ENCODE peak calls at places on chromosome 16, in ten cellular contexts. One of them, this sample, is unnamed.

GRCh38 chr16:3810198-3810664 is 70.3 kb downstream of the CREBBP start:
- DNase-seq in GM12864: no peak
- DNase-seq in heart left ventricle: no peak
- DNase-seq in vagina: no peak
- DNase-seq in lower leg skin: no peak
- DNase-seq in kidney: no peak
- DNase-seq in uterus: no peak
- DNase-seq in left lung: no peak
- DNase-seq in tibial nerve: no peak
- DNase-seq in astrocyte of the spinal cord: no peak
- DNase-seq in this sample: no peak

GRCh38 chr16:78258651-78259050 is 159.2 kb downstream of the WWOX start:
- DNase-seq in left lung: no peak
- DNase-seq in heart left ventricle: no peak
- DNase-seq in lower leg skin: no peak
- DNase-seq in kidney: no peak
- DNase-seq in uterus: no peak
- DNase-seq in vagina: no peak
- DNase-seq in tibial nerve: no peak
- DNase-seq in astrocyte of the spinal cord: no peak
- DNase-seq in GM12864: no peak
- DNase-seq in this sample: peak

GRCh38 chr16:17224859-17225258 is 245.9 kb downstream of the XYLT1 start:
- DNase-seq in kidney: peak
- DNase-seq in lower leg skin: peak
- DNase-seq in left lung: no peak
- DNase-seq in tibial nerve: peak
- DNase-seq in heart left ventricle: peak
- DNase-seq in uterus: peak
- DNase-seq in astrocyte of the spinal cord: peak
- DNase-seq in GM12864: peak
- DNase-seq in vagina: no peak
- DNase-seq in this sample: peak

GRCh38 chr16:23557779-23558330 is 328 bp downstream of the UBFD1 start:
- DNase-seq in lower leg skin: peak
- DNase-seq in GM12864: no peak
- DNase-seq in tibial nerve: peak
- DNase-seq in uterus: no peak
- DNase-seq in kidney: no peak
- DNase-seq in vagina: peak
- DNase-seq in left lung: peak
- DNase-seq in astrocyte of the spinal cord: peak
- DNase-seq in heart left ventricle: peak
- DNase-seq in this sample: peak

GRCh38 chr16:3793161-3793576 is 75.8 kb upstream of the TRAP1 start:
- DNase-seq in kidney: no peak
- DNase-seq in lower leg skin: peak
- DNase-seq in left lung: no peak
- DNase-seq in astrocyte of the spinal cord: peak
- DNase-seq in vagina: no peak
- DNase-seq in heart left ventricle: peak
- DNase-seq in GM12864: no peak
- DNase-seq in uterus: peak
- DNase-seq in tibial nerve: peak
- DNase-seq in this sample: no peak

GRCh38 chr16:70746040-70746707 is 54.8 kb downstream of the VAC14 start:
- DNase-seq in lower leg skin: peak
- DNase-seq in left lung: peak
- DNase-seq in GM12864: no peak
- DNase-seq in tibial nerve: peak
- DNase-seq in kidney: peak
- DNase-seq in vagina: no peak
- DNase-seq in astrocyte of the spinal cord: peak
- DNase-seq in heart left ventricle: peak
- DNase-seq in uterus: peak
- DNase-seq in this sample: peak

GRCh38 chr16:57694556-57695377 is at the start of gene DRC7:
- DNase-seq in lower leg skin: peak
- DNase-seq in kidney: no peak
- DNase-seq in tibial nerve: no peak
- DNase-seq in GM12864: no peak
- DNase-seq in uterus: no peak
- DNase-seq in vagina: no peak
- DNase-seq in astrocyte of the spinal cord: peak
- DNase-seq in heart left ventricle: no peak
- DNase-seq in left lung: no peak
- DNase-seq in this sample: peak

GRCh38 chr16:86714166-86714565 is 135.8 kb downstream of the FOXL1 start:
- DNase-seq in kidney: no peak
- DNase-seq in uterus: no peak
- DNase-seq in tibial nerve: no peak
- DNase-seq in heart left ventricle: no peak
- DNase-seq in astrocyte of the spinal cord: no peak
- DNase-seq in vagina: no peak
- DNase-seq in GM12864: no peak
- DNase-seq in lower leg skin: no peak
- DNase-seq in left lung: no peak
- DNase-seq in this sample: no peak

GRCh38 chr16:55759983-55760664 is 72.8 kb downstream of the CES1 start:
- DNase-seq in tibial nerve: peak
- DNase-seq in left lung: no peak
- DNase-seq in uterus: no peak
- DNase-seq in astrocyte of the spinal cord: no peak
- DNase-seq in lower leg skin: no peak
- DNase-seq in heart left ventricle: no peak
- DNase-seq in vagina: no peak
- DNase-seq in GM12864: no peak
- DNase-seq in kidney: no peak
- DNase-seq in this sample: no peak

GRCh38 chr16:49750341-49751011 is 105.4 kb downstream of the ZNF423 start:
- DNase-seq in astrocyte of the spinal cord: no peak
- DNase-seq in lower leg skin: no peak
- DNase-seq in heart left ventricle: no peak
- DNase-seq in vagina: no peak
- DNase-seq in tibial nerve: no peak
- DNase-seq in left lung: no peak
- DNase-seq in GM12864: no peak
- DNase-seq in kidney: no peak
- DNase-seq in uterus: no peak
- DNase-seq in this sample: no peak

GRCh38 chr16:77435240-77435819 is 496 bp upstream of the ADAMTS18 start:
- DNase-seq in tibial nerve: no peak
- DNase-seq in vagina: no peak
- DNase-seq in GM12864: no peak
- DNase-seq in kidney: no peak
- DNase-seq in left lung: no peak
- DNase-seq in heart left ventricle: no peak
- DNase-seq in astrocyte of the spinal cord: no peak
- DNase-seq in lower leg skin: no peak
- DNase-seq in uterus: no peak
- DNase-seq in this sample: no peak

GRCh38 chr16:85171004-85171808 is 58.9 kb upstream of the CIBAR2 start:
- DNase-seq in GM12864: no peak
- DNase-seq in tibial nerve: no peak
- DNase-seq in lower leg skin: no peak
- DNase-seq in astrocyte of the spinal cord: no peak
- DNase-seq in left lung: no peak
- DNase-seq in uterus: no peak
- DNase-seq in kidney: peak
- DNase-seq in vagina: no peak
- DNase-seq in heart left ventricle: no peak
- DNase-seq in this sample: no peak
- H3K4me3 ChIP-seq in GM12864: no peak
- H3K4me3 ChIP-seq in tibial nerve: no peak
- H3K4me3 ChIP-seq in lower leg skin: no peak
- H3K4me3 ChIP-seq in astrocyte of the spinal cord: peak
- H3K4me3 ChIP-seq in left lung: peak
- H3K4me3 ChIP-seq in uterus: no peak
- H3K4me3 ChIP-seq in kidney: peak
- H3K4me3 ChIP-seq in vagina: peak
- H3K4me3 ChIP-seq in heart left ventricle: peak
- H3K4me3 ChIP-seq in this sample: peak

GRCh38 chr16:72262711-72263110 is 90.8 kb upstream of the PMFBP1 start:
- DNase-seq in astrocyte of the spinal cord: no peak
- DNase-seq in left lung: no peak
- DNase-seq in tibial nerve: no peak
- DNase-seq in vagina: no peak
- DNase-seq in heart left ventricle: no peak
- DNase-seq in kidney: no peak
- DNase-seq in lower leg skin: no peak
- DNase-seq in uterus: no peak
- DNase-seq in GM12864: no peak
- DNase-seq in this sample: no peak
- TF ChIP-seq CTCF in astrocyte of the spinal cord: no peak
- TF ChIP-seq CTCF in left lung: no peak
- TF ChIP-seq CTCF in tibial nerve: no peak
- TF ChIP-seq CTCF in vagina: no peak
- TF ChIP-seq CTCF in heart left ventricle: no peak
- TF ChIP-seq CTCF in kidney: no peak
- TF ChIP-seq CTCF in lower leg skin: no peak
- TF ChIP-seq CTCF in uterus: no peak
- TF ChIP-seq CTCF in GM12864: no peak
- TF ChIP-seq CTCF in this sample: no peak

GRCh38 chr16:54538241-54538640 is 251.7 kb upstream of the IRX3 start:
- DNase-seq in left lung: no peak
- DNase-seq in lower leg skin: no peak
- DNase-seq in vagina: no peak
- DNase-seq in GM12864: no peak
- DNase-seq in astrocyte of the spinal cord: no peak
- DNase-seq in uterus: no peak
- DNase-seq in kidney: no peak
- DNase-seq in tibial nerve: no peak
- DNase-seq in heart left ventricle: no peak
- DNase-seq in this sample: no peak

GRCh38 chr16:54542805-54543504 is 256.4 kb upstream of the IRX3 start:
- DNase-seq in heart left ventricle: no peak
- DNase-seq in vagina: no peak
- DNase-seq in kidney: no peak
- DNase-seq in astrocyte of the spinal cord: no peak
- DNase-seq in left lung: no peak
- DNase-seq in lower leg skin: no peak
- DNase-seq in uterus: no peak
- DNase-seq in tibial nerve: no peak
- DNase-seq in GM12864: no peak
- DNase-seq in this sample: no peak

GRCh38 chr16:54544553-54545180 is 258.1 kb upstream of the IRX3 start:
- DNase-seq in heart left ventricle: peak
- DNase-seq in lower leg skin: no peak
- DNase-seq in vagina: no peak
- DNase-seq in kidney: no peak
- DNase-seq in left lung: no peak
- DNase-seq in GM12864: no peak
- DNase-seq in astrocyte of the spinal cord: no peak
- DNase-seq in uterus: no peak
- DNase-seq in tibial nerve: no peak
- DNase-seq in this sample: no peak

GRCh38 chr16:54545890-54546476 is 259.4 kb upstream of the IRX3 start:
- DNase-seq in kidney: no peak
- DNase-seq in uterus: no peak
- DNase-seq in GM12864: no peak
- DNase-seq in vagina: no peak
- DNase-seq in astrocyte of the spinal cord: no peak
- DNase-seq in tibial nerve: no peak
- DNase-seq in lower leg skin: no peak
- DNase-seq in heart left ventricle: no peak
- DNase-seq in left lung: no peak
- DNase-seq in this sample: no peak

DNA sequence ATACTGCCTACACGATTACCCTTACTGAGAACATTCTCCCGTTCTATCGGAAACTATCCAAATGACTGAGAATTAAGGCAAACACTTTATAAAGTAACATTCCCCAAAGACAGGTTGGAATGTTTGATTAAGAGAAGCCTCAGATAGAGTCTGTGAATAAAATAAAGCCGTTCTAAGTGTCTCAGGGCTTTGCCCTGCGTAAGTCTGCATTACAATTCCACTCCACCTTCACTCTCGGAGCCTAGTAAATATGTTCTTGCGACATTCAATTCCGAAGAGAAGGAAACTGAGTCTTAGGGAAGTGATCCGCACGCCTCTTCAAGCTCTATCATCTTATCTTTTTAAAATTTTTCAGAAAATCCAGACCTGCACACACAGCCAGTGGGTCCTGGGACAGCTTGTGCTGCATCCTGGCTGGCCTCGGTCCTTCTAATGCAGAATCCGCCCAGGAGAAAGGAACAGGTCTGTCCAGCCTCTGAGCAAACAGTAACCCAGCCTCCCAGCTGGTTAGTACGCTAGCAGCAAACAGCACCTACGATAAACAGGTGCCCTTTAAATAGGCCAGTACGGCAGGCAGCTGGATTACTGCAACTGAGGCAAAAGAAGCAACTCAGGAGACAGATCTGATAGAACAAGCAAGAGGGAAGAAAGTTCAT is 254.1 kb upstream of the IRX3 start:
- DNase-seq in kidney: no peak
- DNase-seq in lower leg skin: no peak
- DNase-seq in vagina: no peak
- DNase-seq in left lung: no peak
- DNase-seq in astrocyte of the spinal cord: no peak
- DNase-seq in tibial nerve: no peak
- DNase-seq in GM12864: no peak
- DNase-seq in heart left ventricle: no peak
- DNase-seq in uterus: no peak
- DNase-seq in this sample: no peak
- H3K4me3 ChIP-seq in kidney: no peak
- H3K4me3 ChIP-seq in lower leg skin: no peak
- H3K4me3 ChIP-seq in vagina: no peak
- H3K4me3 ChIP-seq in left lung: no peak
- H3K4me3 ChIP-seq in astrocyte of the spinal cord: no peak
- H3K4me3 ChIP-seq in tibial nerve: no peak
- H3K4me3 ChIP-seq in GM12864: no peak
- H3K4me3 ChIP-seq in heart left ventricle: no peak
- H3K4me3 ChIP-seq in uterus: no peak
- H3K4me3 ChIP-seq in this sample: no peak

DNA sequence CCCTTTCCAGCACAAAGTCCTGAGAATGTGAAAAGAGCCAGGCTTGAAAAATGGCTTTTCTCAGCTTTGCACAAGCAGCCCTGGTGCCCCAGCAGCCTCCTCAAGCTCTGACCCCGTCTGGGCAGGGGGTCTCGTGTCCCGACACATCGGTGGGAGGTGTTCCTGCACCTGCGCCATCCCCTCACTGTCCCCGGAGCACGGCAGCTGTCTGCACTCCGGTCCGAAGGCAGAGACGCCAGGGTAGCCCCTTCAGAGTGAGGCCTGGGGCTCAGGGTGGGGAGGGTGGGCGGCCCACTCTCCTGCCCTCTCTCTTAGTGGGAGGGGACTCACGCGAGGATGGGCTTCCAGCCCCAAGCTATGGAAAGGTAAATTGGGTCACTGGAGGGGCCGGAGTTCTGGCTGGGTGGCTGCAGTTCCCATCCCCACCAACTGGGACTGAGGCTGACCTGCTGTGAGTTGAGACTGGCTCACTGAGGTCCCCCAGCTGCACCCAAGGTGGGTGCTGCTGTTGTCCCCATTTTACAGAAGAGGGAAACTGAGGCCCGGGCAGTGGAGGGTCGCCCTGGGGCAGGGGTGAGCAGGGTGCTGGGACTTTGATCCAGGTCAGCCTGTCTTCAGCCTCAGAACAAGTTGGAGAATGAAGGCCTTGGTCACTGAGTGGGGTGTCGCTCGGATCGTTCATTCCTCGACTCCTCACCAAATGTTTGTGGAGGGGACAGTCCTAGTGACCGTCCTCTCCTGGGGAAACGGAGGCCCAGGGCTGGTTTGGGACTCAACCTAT is 2.3 kb upstream of the BAIAP3 start:
- DNase-seq in lower leg skin: no peak
- DNase-seq in uterus: no peak
- DNase-seq in vagina: no peak
- DNase-seq in heart left ventricle: no peak
- DNase-seq in left lung: no peak
- DNase-seq in tibial nerve: no peak
- DNase-seq in kidney: peak
- DNase-seq in GM12864: no peak
- DNase-seq in astrocyte of the spinal cord: no peak
- DNase-seq in this sample: no peak
- TF ChIP-seq CTCF in lower leg skin: no peak
- TF ChIP-seq CTCF in uterus: no peak
- TF ChIP-seq CTCF in vagina: no peak
- TF ChIP-seq CTCF in heart left ventricle: no peak
- TF ChIP-seq CTCF in left lung: no peak
- TF ChIP-seq CTCF in tibial nerve: no peak
- TF ChIP-seq CTCF in kidney: no peak
- TF ChIP-seq CTCF in GM12864: no peak
- TF ChIP-seq CTCF in astrocyte of the spinal cord: no peak
- TF ChIP-seq CTCF in this sample: no peak

This sample was measured in fibroblast of villous mesenchyme.